ENCODE peak calls at places on chromosomes 6 and 20, in seven cellular contexts. Q is Panc1; O is sciatic nerve; R is T-cell; N is naive thymus-derived CD8-positive, alpha-beta T cell; K is activated naive CD8-positive, alpha-beta T cell treated with anti-CD3 and anti-CD28 coated beads, Interleukin-2, amount 50 U/mL, for 24 hours; H is natural killer cell. F is an unnamed sample.

GRCh38 chr6:100105919-100106318 is 111.9 kb upstream of the MCHR2 start:
- ATAC-seq in Q (no peak), O (no peak), R (no peak), N (no peak), K (no peak), H (no peak), F (no peak)

GRCh38 chr6:48765352-48765961 is 654.5 kb upstream of the PTCHD4 start:
- ATAC-seq in Q (no peak), O (peak), R (no peak), N (no peak), K (no peak), H (no peak), F (no peak)

GRCh38 chr6:42891199-42891722 is 11.8 kb downstream of the RPL7L1 start:
- ATAC-seq in Q (peak), O (no peak), R (no peak), N (no peak), K (no peak), H (no peak), F (no peak)

GRCh38 chr6:41618598-41618997 is 19.7 kb upstream of the MDFI start:
- ATAC-seq in Q (no peak), O (no peak), R (no peak), N (no peak), K (no peak), H (no peak), F (no peak)

GRCh38 chr6:19452495-19452894 is 384.7 kb upstream of the ID4 start:
- ATAC-seq in Q (no peak), O (no peak), R (no peak), N (no peak), K (no peak), H (no peak), F (no peak)

GRCh38 chr6:38725414-38726183 is 10.5 kb downstream of the DNAH8 start:
- ATAC-seq in Q (no peak), O (no peak), R (no peak), N (no peak), K (peak), H (no peak), F (no peak)

GRCh38 chr20:36271639-36272546 is 34.2 kb upstream of the DLGAP4 start:
- ATAC-seq in Q (no peak), O (no peak), R (no peak), N (no peak), K (no peak), H (no peak), F (no peak)

GRCh38 chr6:164035912-164036485 is 621.5 kb downstream of the QKI start:
- ATAC-seq in Q (no peak), O (no peak), R (no peak), N (no peak), K (no peak), H (no peak), F (no peak)

GRCh38 chr6:129500958-129501381 is 209.0 kb downstream of the ARHGAP18 start:
- ATAC-seq in Q (peak), O (peak), R (no peak), N (no peak), K (no peak), H (no peak), F (no peak)

GRCh38 chr20:25061103-25061799 is 3.3 kb upstream of the ACSS1 start:
- ATAC-seq in Q (no peak), O (no peak), R (no peak), N (no peak), K (no peak), H (no peak), F (no peak)

GRCh38 chr20:17761612-17762011 is 61.8 kb downstream of the BANF2 start:
- ATAC-seq in Q (no peak), O (no peak), R (no peak), N (no peak), K (no peak), H (no peak), F (no peak)

GRCh38 chr6:89729818-89730217 is 89.8 kb downstream of the MDN1 start:
- ATAC-seq in Q (no peak), O (no peak), R (no peak), N (no peak), K (no peak), H (no peak), F (no peak)